ENCODE peak calls at places on chromosomes 2 and 18, in eight cellular contexts. K is upper lobe of left lung, Y is uterus, I is right cardiac atrium, F is BE2C, N is tibial nerve, E is Panc1, Q is neuronal stem cell. P is an unnamed sample. For H3K4me1, the result is how much of the 10 kb centered on the place peaks cover.

GRCh38 chr2:46117379-46117778 is 179.8 kb upstream of the EPAS1 start:
- DNase-seq in K (no peak), Y (no peak), I (no peak), F (no peak), N (no peak), E (no peak), Q (no peak), P (peak)

GRCh38 chr18:48186084-48186798 is 222.9 kb downstream of the ZBTB7C start:
- DNase-seq in K (peak), Y (peak), I (peak), F (peak), N (no peak), E (no peak), Q (peak), P (no peak)

GRCh38 chr2:156536534-156536933 is 100.4 kb downstream of the GPD2 start:
- DNase-seq in K (no peak), Y (no peak), I (no peak), F (no peak), N (no peak), E (no peak), Q (no peak), P (no peak)

GRCh38 chr2:101255501-101255900 is 2.8 kb downstream of the CNOT11 start:
- DNase-seq in K (no peak), Y (no peak), I (no peak), F (no peak), N (no peak), E (no peak), Q (no peak), P (no peak)

GRCh38 chr18:30139631-30140287 is 902.8 kb downstream of the DSC3 start:
- DNase-seq in K (no peak), Y (no peak), I (no peak), F (no peak), N (no peak), E (no peak), Q (no peak), P (no peak)

GRCh38 chr2:169977510-169977909 is 150.3 kb downstream of the UBR3 start:
- DNase-seq in K (no peak), Y (no peak), I (no peak), F (no peak), N (no peak), E (no peak), Q (no peak), P (no peak)

GRCh38 chr18:47968006-47968676 is 37.7 kb upstream of the SMAD2 start:
- DNase-seq in K (no peak), Y (no peak), I (no peak), F (no peak), N (no peak), E (no peak), Q (peak), P (no peak)

GRCh38 chr2:67619204-67619603 is 222.1 kb downstream of the ETAA1 start:
- DNase-seq in K (no peak), Y (no peak), I (no peak), F (no peak), N (no peak), E (no peak), Q (no peak), P (no peak)

GRCh38 chr2:143697744-143698143 is 568.5 kb downstream of the ARHGAP15 start:
- DNase-seq in K (no peak), Y (no peak), I (no peak), F (no peak), N (no peak), E (no peak), Q (no peak), P (no peak)

GRCh38 chr2:2825516-2826208 is 494.6 kb upstream of the MYT1L start:
- DNase-seq in K (no peak), Y (no peak), I (no peak), F (no peak), N (no peak), E (no peak), Q (no peak), P (no peak)

GRCh38 chr2:218010116-218010837 is 7.5 kb upstream of the TNS1 start:
- DNase-seq in K (peak), Y (peak), I (peak), F (peak), N (no peak), E (no peak), Q (peak), P (peak)

GRCh38 chr2:61670591-61671503 is 132.7 kb upstream of the XPO1 start:
- DNase-seq in K (no peak), Y (peak), I (peak), F (no peak), N (no peak), E (peak), Q (no peak), P (peak)

GRCh38 chr18:25237571-25238267 is 114.2 kb downstream of the ZNF521 start:
- DNase-seq in K (no peak), Y (no peak), I (no peak), F (no peak), N (no peak), E (no peak), Q (no peak), P (no peak)

GRCh38 chr2:111643761-111644160 is 240.2 kb downstream of the ANAPC1 start:
- DNase-seq in K (no peak), Y (no peak), I (no peak), F (no peak), N (no peak), E (no peak), Q (no peak), P (no peak)

GRCh38 chr18:44715245-44715644 is 34.6 kb downstream of the SETBP1 start:
- DNase-seq in K (no peak), Y (peak), I (no peak), F (no peak), N (no peak), E (no peak), Q (no peak), P (no peak)

GRCh38 chr18:48827321-48828200 is 123.2 kb downstream of the SMAD7 start:
- DNase-seq in K (no peak), Y (peak), I (peak), F (no peak), N (no peak), E (no peak), Q (peak), P (peak)

GRCh38 chr2:223055140-223055539 is 3.1 kb downstream of the KCNE4 start:
- DNase-seq in K (no peak), Y (no peak), I (no peak), F (no peak), N (no peak), E (no peak), Q (no peak), P (peak)

GRCh38 chr2:127170452-127171197 is 49.5 kb downstream of the CYP27C1 start:
- DNase-seq in K (no peak), Y (no peak), I (no peak), F (no peak), N (no peak), E (no peak), Q (no peak), P (no peak)

GRCh38 chr2:238461491-238461890 is 34.8 kb downstream of the ASB1 start:
- DNase-seq in K (no peak), Y (no peak), I (no peak), F (no peak), N (no peak), E (no peak), Q (no peak), P (no peak)

GRCh38 chr18:9055626-9056025 is 46.9 kb upstream of the NDUFV2 start:
- DNase-seq in K (no peak), Y (no peak), I (no peak), F (no peak), N (no peak), E (no peak), Q (no peak), P (no peak)

GRCh38 chr2:229445501-229446294 is 174.6 kb upstream of the PID1 start:
- DNase-seq in K (no peak), Y (peak), I (peak), F (no peak), N (peak), E (no peak), Q (no peak), P (no peak)

GRCh38 chr18:76350134-76351025 is 144.7 kb downstream of the ZNF516 start:
- DNase-seq in K (peak), Y (peak), I (no peak), F (no peak), N (no peak), E (no peak), Q (no peak), P (no peak)

GRCh38 chr2:107992069-107992468 is 5.7 kb downstream of the SLC5A7 start:
- DNase-seq in K (no peak), Y (no peak), I (no peak), F (no peak), N (no peak), E (no peak), Q (no peak), P (no peak)

GRCh38 chr2:11652555-11652954 is 17.4 kb downstream of the NTSR2 start:
- DNase-seq in K (no peak), Y (no peak), I (no peak), F (no peak), N (no peak), E (no peak), Q (no peak), P (no peak)

GRCh38 chr2:19292007-19292406 is 66.4 kb downstream of the OSR1 start:
- DNase-seq in K (no peak), Y (no peak), I (peak), F (no peak), N (no peak), E (no peak), Q (no peak), P (no peak)

GRCh38 chr2:128667391-128667790 is 348.7 kb upstream of the HS6ST1 start:
- DNase-seq in K (no peak), Y (no peak), I (no peak), F (no peak), N (no peak), E (no peak), Q (no peak), P (no peak)

GRCh38 chr18:44458777-44459176 is 221.9 kb upstream of the SETBP1 start:
- DNase-seq in K (no peak), Y (no peak), I (no peak), F (no peak), N (no peak), E (no peak), Q (no peak), P (peak)

GRCh38 chr2:237895544-237896506 is 36.4 kb downstream of the RAMP1 start:
- DNase-seq in K (peak), Y (no peak), I (peak), F (no peak), N (no peak), E (no peak), Q (no peak), P (no peak)

GRCh38 chr2:100321181-100321880 is 970 bp downstream of the LONRF2 start:
- DNase-seq in K (peak), Y (peak), I (peak), F (peak), N (no peak), E (no peak), Q (peak), P (peak)

DNA sequence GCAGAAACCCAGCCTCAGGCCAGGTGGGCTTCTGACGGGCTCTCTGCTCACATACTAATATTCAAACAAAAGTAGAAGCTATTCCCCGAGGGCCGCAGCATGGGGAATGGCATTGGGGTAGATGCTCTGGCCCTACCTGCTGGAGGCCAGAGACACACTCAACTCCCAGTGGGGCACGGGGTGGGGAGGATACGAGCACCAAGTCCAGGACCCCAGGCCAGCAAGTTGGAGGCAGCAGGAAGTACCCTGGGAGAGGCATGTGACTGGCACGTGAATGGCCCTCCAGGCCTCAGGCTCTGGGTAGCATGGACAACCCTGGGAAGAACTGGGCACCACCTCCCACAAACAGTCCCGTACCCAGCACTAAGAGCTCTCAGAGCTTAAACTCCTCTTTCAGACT is 3.8 kb downstream of the DNMT3A start:
- DNase-seq in K (no peak), Y (no peak), I (no peak), F (no peak), N (no peak), E (no peak), Q (no peak), P (no peak)
- H3K4me1 ChIP-seq in K (under half), Y (under half), I (under half), F (under half), N (under half), E (under half), Q (under half), P (under half)

GRCh38 chr2:105325389-105325963 is 4.1 kb downstream of the TGFBRAP1 start:
- DNase-seq in K (no peak), Y (no peak), I (no peak), F (no peak), N (no peak), E (no peak), Q (no peak), P (peak)
- H3K4me1 ChIP-seq in K (under half), Y (under half), I (under half), F (under half), N (under half), E (under half), Q (under half), P (half or more)

GRCh38 chr2:240928476-240929363 is 22.6 kb downstream of the CROCC2 start:
- DNase-seq in K (peak), Y (no peak), I (peak), F (no peak), N (peak), E (no peak), Q (no peak), P (no peak)
- H3K4me1 ChIP-seq in K (under half), Y (under half), I (under half), F (under half), N (under half), E (under half), Q (under half), P (under half)

GRCh38 chr2:235499306-235499812 is 5.5 kb downstream of the AGAP1 start:
- DNase-seq in K (peak), Y (no peak), I (no peak), F (no peak), N (no peak), E (no peak), Q (no peak), P (no peak)
- H3K4me1 ChIP-seq in K (under half), Y (under half), I (under half), F (under half), N (under half), E (half or more), Q (under half), P (under half)

GRCh38 chr2:43164686-43165085 is 61.7 kb downstream of the ZFP36L2 start:
- DNase-seq in K (no peak), Y (no peak), I (no peak), F (no peak), N (no peak), E (no peak), Q (no peak), P (no peak)

GRCh38 chr2:43160778-43161177 is 65.6 kb downstream of the ZFP36L2 start:
- DNase-seq in K (no peak), Y (no peak), I (no peak), F (no peak), N (no peak), E (no peak), Q (no peak), P (no peak)

GRCh38 chr2:43165378-43166025 is 60.9 kb downstream of the ZFP36L2 start:
- DNase-seq in K (no peak), Y (no peak), I (no peak), F (no peak), N (no peak), E (no peak), Q (no peak), P (no peak)

GRCh38 chr2:43161650-43162542 is 64.5 kb downstream of the ZFP36L2 start:
- DNase-seq in K (no peak), Y (no peak), I (no peak), F (no peak), N (no peak), E (no peak), Q (no peak), P (no peak)

GRCh38 chr2:43163365-43163715 is 63.1 kb downstream of the ZFP36L2 start:
- DNase-seq in K (no peak), Y (no peak), I (peak), F (no peak), N (no peak), E (no peak), Q (no peak), P (no peak)
- H3K4me1 ChIP-seq in K (under half), Y (under half), I (under half), F (under half), N (under half), E (under half), Q (under half), P (under half)

GRCh38 chr2:102291221-102292075 is 19.9 kb upstream of the IL1RL1 start:
- DNase-seq in K (no peak), Y (no peak), I (no peak), F (peak), N (no peak), E (no peak), Q (no peak), P (no peak)
- H3K4me1 ChIP-seq in K (under half), Y (under half), I (under half), F (under half), N (under half), E (under half), Q (under half), P (under half)

DNA sequence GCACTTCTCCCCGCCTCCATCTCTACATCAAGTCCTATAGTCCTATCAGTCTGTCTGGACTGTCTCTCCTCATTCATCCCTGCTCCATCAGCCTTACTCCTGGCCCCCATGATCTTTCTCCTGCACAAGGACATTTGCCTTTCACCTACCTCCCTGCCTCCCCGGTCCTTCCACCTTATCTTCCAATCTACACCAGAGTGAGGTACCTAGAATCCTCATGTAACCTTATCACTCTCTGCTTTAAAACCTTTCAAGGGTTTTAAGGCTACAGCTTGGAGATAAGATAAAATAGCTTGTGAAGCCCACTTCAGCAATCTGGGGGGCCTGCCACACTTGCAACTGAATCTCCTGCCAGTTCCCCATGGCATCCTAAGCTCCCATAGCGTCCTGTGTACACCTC is 12.8 kb downstream of the CDC42EP3 start:
- DNase-seq in K (no peak), Y (no peak), I (no peak), F (no peak), N (no peak), E (no peak), Q (no peak), P (no peak)
- H3K4me1 ChIP-seq in K (half or more), Y (under half), I (under half), F (half or more), N (under half), E (under half), Q (under half), P (half or more)

P was measured in endothelial cell of umbilical vein.